ENCODE peak calls at places on chromosomes 6 and 20, in five cellular contexts. W, B, E, R and X are unnamed samples.

GRCh38 chr20:6616421-6616820 is 151.1 kb upstream of the BMP2 start:
- DNase-seq in W (no peak), B (no peak), E (no peak), R (no peak), X (no peak)

GRCh38 chr6:142387997-142388815 is 86.4 kb downstream of the ADGRG6 start:
- DNase-seq in W (no peak), B (peak; percentile 49), E (no peak), R (no peak), X (no peak)

GRCh38 chr6:144582939-144583613 is 297.9 kb downstream of the UTRN start:
- DNase-seq in W (no peak), B (peak; percentile 39), E (peak; percentile 58), R (peak; percentile 10), X (no peak)

GRCh38 chr6:5190467-5190866 is 70.3 kb downstream of the LYRM4 start:
- DNase-seq in W (no peak), B (peak; percentile 95), E (no peak), R (no peak), X (no peak)

GRCh38 chr6:81565071-81565470 is 187.4 kb downstream of the TENT5A start:
- DNase-seq in W (no peak), B (peak; percentile 58), E (no peak), R (no peak), X (no peak)

GRCh38 chr20:35273449-35274171 is 4.3 kb downstream of the MMP24OS start:
- DNase-seq in W (no peak), B (peak; percentile 43), E (no peak), R (no peak), X (no peak)

GRCh38 chr6:166957805-166958076 is 1.4 kb upstream of the RNASET2 start:
- DNase-seq in W (no peak), B (no peak), E (no peak), R (no peak), X (no peak)

GRCh38 chr6:138473144-138473543 is 26.1 kb downstream of the NHSL1 start:
- DNase-seq in W (no peak), B (no peak), E (no peak), R (no peak), X (no peak)

GRCh38 chr6:42604150-42604549 is 40.3 kb downstream of the UBR2 start:
- DNase-seq in W (no peak), B (no peak), E (no peak), R (no peak), X (no peak)

GRCh38 chr6:135936606-135937005 is 85.1 kb downstream of the PDE7B start:
- DNase-seq in W (no peak), B (peak; percentile 97), E (no peak), R (no peak), X (no peak)

GRCh38 chr20:40777653-40778052 is 88.6 kb upstream of the MAFB start:
- DNase-seq in W (no peak), B (no peak), E (no peak), R (no peak), X (no peak)

GRCh38 chr20:51037499-51038110 is 14.7 kb upstream of the KCNG1 start:
- DNase-seq in W (no peak), B (no peak), E (no peak), R (no peak), X (no peak)

GRCh38 chr6:4588581-4588980 is 187.6 kb upstream of the CDYL start:
- DNase-seq in W (no peak), B (no peak), E (no peak), R (no peak), X (no peak)

GRCh38 chr20:63977392-63978276 is 1.8 kb downstream of the SAMD10 start:
- DNase-seq in W (peak; percentile 29), B (peak; percentile 79), E (no peak), R (no peak), X (no peak)

GRCh38 chr6:14037402-14038277 is 79.9 kb upstream of the CD83 start:
- DNase-seq in W (no peak), B (peak; percentile 82), E (no peak), R (no peak), X (no peak)

GRCh38 chr6:18248698-18249097 is 15.6 kb downstream of the DEK start:
- DNase-seq in W (no peak), B (no peak), E (no peak), R (no peak), X (no peak)

GRCh38 chr6:35294308-35294945 is 3.2 kb upstream of the DEF6 start:
- DNase-seq in W (no peak), B (peak; percentile 24), E (no peak), R (no peak), X (peak; percentile 66)

GRCh38 chr6:75244063-75244575 is 518 bp upstream of the COX7A2 start:
- DNase-seq in W (no peak), B (no peak), E (no peak), R (no peak), X (no peak)

GRCh38 chr6:84065718-84066290 is 32.2 kb downstream of the MRAP2 start:
- DNase-seq in W (no peak), B (peak; percentile 77), E (no peak), R (no peak), X (no peak)

GRCh38 chr6:33414592-33415271 is 3.2 kb downstream of the CUTA start:
- DNase-seq in W (no peak), B (no peak), E (no peak), R (no peak), X (no peak)

GRCh38 chr6:41874741-41875140 is 20.4 kb downstream of the USP49 start:
- DNase-seq in W (no peak), B (no peak), E (no peak), R (no peak), X (no peak)

GRCh38 chr20:47568837-47569410 is 67.2 kb downstream of the NCOA3 start:
- DNase-seq in W (no peak), B (no peak), E (no peak), R (no peak), X (no peak)

GRCh38 chr6:28258877-28259777 is at the start of gene NKAPL:
- DNase-seq in W (no peak), B (peak; percentile 67), E (peak; percentile 53), R (peak; percentile 80), X (no peak)

GRCh38 chr6:24274441-24275083 is 83.3 kb downstream of the DCDC2 start:
- DNase-seq in W (no peak), B (peak; percentile 4), E (no peak), R (no peak), X (no peak)

GRCh38 chr20:18005170-18005989 is 36.6 kb downstream of the MGME1 start:
- DNase-seq in W (no peak), B (no peak), E (peak; percentile 39), R (no peak), X (no peak)

GRCh38 chr6:161838306-161839035 is 564.6 kb upstream of the AGPAT4 start:
- DNase-seq in W (no peak), B (no peak), E (no peak), R (peak; percentile 9), X (no peak)

GRCh38 chr20:41509801-41510200 is 108.4 kb downstream of the CHD6 start:
- DNase-seq in W (no peak), B (peak; percentile 41), E (no peak), R (peak; percentile 11), X (no peak)

GRCh38 chr20:63736893-63737689 is 627 bp downstream of the LIME1 start:
- DNase-seq in W (peak; percentile 63), B (no peak), E (peak; percentile 69), R (no peak), X (no peak)

GRCh38 chr6:79250107-79250514 is 15.6 kb upstream of the HMGN3 start:
- DNase-seq in W (no peak), B (no peak), E (no peak), R (no peak), X (no peak)

GRCh38 chr6:40391086-40391485 is 196.1 kb downstream of the LRFN2 start:
- DNase-seq in W (no peak), B (no peak), E (no peak), R (no peak), X (no peak)

GRCh38 chr6:127053032-127053908 is 65.2 kb upstream of the RSPO3 start:
- DNase-seq in W (no peak), B (peak; percentile 53), E (no peak), R (no peak), X (no peak)

GRCh38 chr20:62831854-62832211 is 15.0 kb downstream of the COL9A3 start:
- DNase-seq in W (no peak), B (no peak), E (no peak), R (no peak), X (no peak)

GRCh38 chr6:83231146-83231545 is 38.0 kb downstream of the RWDD2A start:
- DNase-seq in W (no peak), B (peak; percentile 96), E (no peak), R (no peak), X (no peak)

GRCh38 chr6:150008588-150008987 is 16.7 kb downstream of the RAET1L start:
- DNase-seq in W (no peak), B (no peak), E (no peak), R (no peak), X (no peak)
- H3K27me3 ChIP-seq in W (peaks cover 7% of the 10 kb centered on the region), B (peaks cover 25% of the 10 kb centered on the region), E (peaks cover 20% of the 10 kb centered on the region), R (no peaks in the 10 kb centered on the region), X (peaks cover 40% of the 10 kb centered on the region)

GRCh38 chr20:36926653-36927200 is 24.8 kb downstream of the SAMHD1 start:
- DNase-seq in W (no peak), B (no peak), E (no peak), R (no peak), X (no peak)
- H3K27ac ChIP-seq in W (no peak overlapping the region), B (no peak overlapping the region), E (no peak overlapping the region), R (no peak overlapping the region), X (no peak overlapping the region)

DNA sequence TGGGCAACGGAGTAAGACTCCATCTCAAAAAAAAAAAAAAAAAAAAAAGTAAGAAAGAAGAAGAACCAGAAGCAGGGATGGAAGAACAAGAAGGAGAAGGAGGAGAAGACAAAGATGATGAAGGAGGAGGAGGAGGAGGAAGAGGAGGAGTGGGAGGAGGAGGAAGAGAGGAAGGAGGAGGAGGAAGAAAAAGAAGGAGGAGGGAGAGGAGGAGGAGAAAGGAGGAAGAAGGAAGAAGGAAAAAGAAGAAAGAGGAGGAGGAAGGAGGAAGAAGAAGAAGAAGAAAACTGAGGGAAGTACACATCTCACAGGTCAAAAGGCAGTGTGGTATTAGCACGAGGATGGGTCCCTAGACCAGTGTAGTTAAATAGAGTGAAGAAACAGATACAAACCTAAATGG is 65.1 kb upstream of the SCAF8 start:
- DNase-seq in W (no peak), B (no peak), E (no peak), R (no peak), X (no peak)
- H3K27me3 ChIP-seq in W (no peaks in the 10 kb centered on the region), B (peaks cover 2% of the 10 kb centered on the region), E (no peaks in the 10 kb centered on the region), R (no peaks in the 10 kb centered on the region), X (no peaks in the 10 kb centered on the region)

GRCh38 chr6:89357390-89357789 is 4.9 kb upstream of the UBE2J1 start:
- DNase-seq in W (no peak), B (no peak), E (peak; percentile 47), R (no peak), X (no peak)

GRCh38 chr6:89359561-89359960 is 7.0 kb upstream of the UBE2J1 start:
- DNase-seq in W (no peak), B (no peak), E (no peak), R (no peak), X (no peak)

GRCh38 chr6:89355511-89356185 is 3.1 kb upstream of the UBE2J1 start:
- DNase-seq in W (no peak), B (no peak), E (no peak), R (no peak), X (no peak)

GRCh38 chr6:89353702-89354392 is 1.3 kb upstream of the UBE2J1 start:
- DNase-seq in W (no peak), B (no peak), E (no peak), R (no peak), X (no peak)

DNA sequence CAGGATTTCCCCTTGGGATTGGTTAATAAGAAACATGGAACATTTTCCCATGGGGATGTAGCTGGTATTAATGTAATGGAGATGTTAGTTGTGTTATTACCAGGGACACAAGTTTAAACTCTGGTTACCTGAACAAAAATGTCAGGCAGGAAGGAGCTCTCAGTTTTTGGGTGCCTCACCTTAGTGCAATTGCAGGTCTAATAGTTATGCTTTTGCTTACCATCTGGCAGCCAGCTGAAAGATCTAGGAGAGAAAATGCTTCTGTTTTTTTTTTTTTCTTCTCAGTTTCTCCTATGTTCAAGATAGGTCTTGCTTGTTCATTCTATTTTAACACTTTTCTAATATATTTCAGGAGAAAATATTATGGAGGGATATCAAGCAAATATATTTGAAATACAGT is 4.1 kb upstream of the UBE2J1 start:
- DNase-seq in W (no peak), B (no peak), E (no peak), R (no peak), X (no peak)
- H3K27ac ChIP-seq in W (no peak overlapping the region), B (no peak overlapping the region), E (peak overlapping the region; percentile 55), R (no peak overlapping the region), X (no peak overlapping the region)